ENCODE peak calls at places on chromosomes 13 and 19, in four cellular contexts. One of them, this sample, is unnamed.

GRCh38 chr13:94305033-94305432 is 174.4 kb downstream of the DCT start:
- DNase-seq in ovary: no peak
- DNase-seq in A549: no peak
- DNase-seq in stomach: no peak
- DNase-seq in this sample: no peak

GRCh38 chr13:53612200-53612599 is 583.6 kb downstream of the OLFM4 start:
- DNase-seq in A549: no peak
- DNase-seq in ovary: no peak
- DNase-seq in stomach: no peak
- DNase-seq in this sample: no peak

GRCh38 chr13:34037636-34038325 is 219.8 kb downstream of the RFC3 start:
- DNase-seq in stomach: no peak
- DNase-seq in A549: no peak
- DNase-seq in ovary: no peak
- DNase-seq in this sample: no peak

GRCh38 chr13:45773236-45773635 is 71.1 kb downstream of the CBY2 start:
- DNase-seq in stomach: no peak
- DNase-seq in ovary: no peak
- DNase-seq in A549: no peak
- DNase-seq in this sample: no peak

GRCh38 chr13:73074101-73074500 is 15.3 kb downstream of the KLF5 start:
- DNase-seq in stomach: no peak
- DNase-seq in ovary: no peak
- DNase-seq in A549: no peak
- DNase-seq in this sample: no peak

GRCh38 chr19:58563034-58563573 is 4.7 kb upstream of the UBE2M start:
- DNase-seq in A549: no peak
- DNase-seq in ovary: peak
- DNase-seq in stomach: peak
- DNase-seq in this sample: peak

GRCh38 chr19:1315470-1316166 is 29.9 kb downstream of the EFNA2 start:
- DNase-seq in stomach: peak
- DNase-seq in A549: peak
- DNase-seq in ovary: peak
- DNase-seq in this sample: no peak

GRCh38 chr13:32695602-32696250 is 109.5 kb downstream of the PDS5B start:
- DNase-seq in ovary: no peak
- DNase-seq in A549: no peak
- DNase-seq in stomach: no peak
- DNase-seq in this sample: no peak

GRCh38 chr13:93635687-93636086 is 409.1 kb downstream of the GPC6 start:
- DNase-seq in A549: no peak
- DNase-seq in stomach: no peak
- DNase-seq in ovary: no peak
- DNase-seq in this sample: no peak

GRCh38 chr13:50127726-50128291 is 112.6 kb downstream of the KCNRG start:
- DNase-seq in stomach: no peak
- DNase-seq in ovary: peak
- DNase-seq in A549: no peak
- DNase-seq in this sample: no peak

GRCh38 chr19:1074512-1075283 is 7.7 kb downstream of the ARHGAP45 start:
- DNase-seq in ovary: peak
- DNase-seq in A549: peak
- DNase-seq in stomach: peak
- DNase-seq in this sample: peak

GRCh38 chr13:27349458-27349857 is 75.0 kb upstream of the GTF3A start:
- DNase-seq in A549: no peak
- DNase-seq in stomach: no peak
- DNase-seq in ovary: no peak
- DNase-seq in this sample: no peak

GRCh38 chr19:33298146-33298911 is 4.0 kb downstream of the CEBPA start:
- DNase-seq in stomach: peak
- DNase-seq in A549: no peak
- DNase-seq in ovary: no peak
- DNase-seq in this sample: peak

GRCh38 chr13:49098771-49099512 is 121.2 kb upstream of the MLNR start:
- DNase-seq in stomach: no peak
- DNase-seq in ovary: no peak
- DNase-seq in A549: peak
- DNase-seq in this sample: no peak

GRCh38 chr19:13865578-13866462 is 11.1 kb upstream of the NANOS3 start:
- DNase-seq in stomach: no peak
- DNase-seq in ovary: peak
- DNase-seq in A549: no peak
- DNase-seq in this sample: no peak

GRCh38 chr13:103066079-103066880 is at the start of gene SLC10A2:
- DNase-seq in A549: no peak
- DNase-seq in ovary: no peak
- DNase-seq in stomach: no peak
- DNase-seq in this sample: no peak

GRCh38 chr19:46373573-46374359 is 26.9 kb downstream of the PPP5C start:
- DNase-seq in stomach: peak
- DNase-seq in A549: peak
- DNase-seq in ovary: peak
- DNase-seq in this sample: peak

GRCh38 chr13:27298849-27299248 is 28.2 kb downstream of the RASL11A start:
- DNase-seq in A549: no peak
- DNase-seq in stomach: no peak
- DNase-seq in ovary: no peak
- DNase-seq in this sample: no peak

GRCh38 chr13:75312884-75313520 is 169.0 kb downstream of the TBC1D4 start:
- DNase-seq in stomach: no peak
- DNase-seq in ovary: no peak
- DNase-seq in A549: no peak
- DNase-seq in this sample: no peak

GRCh38 chr13:20776751-20777150 is 3.0 kb upstream of the EEF1AKMT1 start:
- DNase-seq in stomach: no peak
- DNase-seq in ovary: no peak
- DNase-seq in A549: no peak
- DNase-seq in this sample: no peak

GRCh38 chr13:106132216-106132615 is 403.2 kb downstream of the EFNB2 start:
- DNase-seq in A549: no peak
- DNase-seq in stomach: no peak
- DNase-seq in ovary: no peak
- DNase-seq in this sample: no peak

GRCh38 chr13:50481936-50482335 is 361.6 kb downstream of the DLEU7 start:
- DNase-seq in A549: no peak
- DNase-seq in ovary: no peak
- DNase-seq in stomach: no peak
- DNase-seq in this sample: no peak

GRCh38 chr13:100454876-100455275 is 133.7 kb downstream of the GGACT start:
- DNase-seq in ovary: no peak
- DNase-seq in A549: no peak
- DNase-seq in stomach: no peak
- DNase-seq in this sample: no peak

GRCh38 chr13:49292742-49293498 is 45.2 kb downstream of the CDADC1 start:
- DNase-seq in A549: no peak
- DNase-seq in ovary: peak
- DNase-seq in stomach: peak
- DNase-seq in this sample: no peak

GRCh38 chr19:4594199-4594598 is 34.7 kb upstream of the SEMA6B start:
- DNase-seq in A549: no peak
- DNase-seq in ovary: no peak
- DNase-seq in stomach: no peak
- DNase-seq in this sample: no peak

GRCh38 chr19:35913589-35913988 is 5.5 kb upstream of the TYROBP start:
- DNase-seq in A549: no peak
- DNase-seq in ovary: no peak
- DNase-seq in stomach: no peak
- DNase-seq in this sample: no peak

GRCh38 chr13:42610623-42611022 is 36.7 kb downstream of the TNFSF11 start:
- DNase-seq in A549: no peak
- DNase-seq in stomach: no peak
- DNase-seq in ovary: no peak
- DNase-seq in this sample: no peak
- TF ChIP-seq EP300 in A549: no peak
- TF ChIP-seq EP300 in stomach: no peak
- TF ChIP-seq EP300 in ovary: no peak
- TF ChIP-seq EP300 in this sample: no peak

DNA sequence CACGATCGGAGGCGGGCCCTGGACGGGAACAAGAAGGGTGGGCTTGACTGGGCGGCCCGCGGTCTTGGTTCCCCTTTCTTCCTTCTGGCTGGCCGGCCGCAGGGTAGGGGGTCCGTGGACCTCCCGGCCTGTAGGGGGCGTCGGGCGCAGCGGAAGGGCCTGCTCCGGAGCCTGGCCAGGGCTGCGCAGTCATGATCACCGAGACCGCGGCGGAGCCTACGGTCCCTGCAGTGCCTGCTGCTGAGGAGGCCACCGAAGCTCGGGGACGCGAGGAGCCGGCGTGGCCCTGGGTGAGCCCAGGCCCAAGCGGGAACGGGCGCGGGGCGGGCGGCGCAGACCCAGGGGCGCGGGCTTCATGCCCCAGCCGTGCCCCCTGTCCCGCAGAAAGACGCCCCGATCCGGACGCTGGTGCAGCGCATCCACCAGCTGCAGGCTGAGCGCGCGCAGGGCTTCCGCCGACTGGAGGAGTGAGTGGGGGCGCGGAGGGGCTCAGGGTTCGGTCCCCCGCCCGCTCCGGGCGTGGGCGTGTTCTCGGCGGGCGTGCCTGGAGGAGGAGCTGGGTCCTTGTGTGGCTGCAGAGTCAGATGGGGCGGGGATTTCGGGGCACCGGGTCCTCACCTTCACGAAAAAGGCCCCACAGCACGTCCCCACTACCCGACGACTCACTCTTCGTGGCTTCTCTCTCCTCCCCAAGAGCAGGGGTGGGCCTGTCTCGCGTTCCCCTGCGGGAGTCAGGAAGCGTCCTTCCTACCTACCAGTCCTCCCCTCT is at the start of gene REX1BD:
- DNase-seq in A549: peak
- DNase-seq in stomach: peak
- DNase-seq in ovary: peak
- DNase-seq in this sample: peak
- TF ChIP-seq EP300 in A549: no peak
- TF ChIP-seq EP300 in stomach: no peak
- TF ChIP-seq EP300 in ovary: no peak
- TF ChIP-seq EP300 in this sample: no peak

GRCh38 chr13:23888658-23889597 is at the start of gene MIPEP:
- DNase-seq in stomach: peak
- DNase-seq in ovary: peak
- DNase-seq in A549: peak
- DNase-seq in this sample: peak
- TF ChIP-seq EP300 in stomach: no peak
- TF ChIP-seq EP300 in ovary: no peak
- TF ChIP-seq EP300 in A549: no peak
- TF ChIP-seq EP300 in this sample: no peak

GRCh38 chr13:110290811-110291210 is 16.1 kb downstream of the COL4A1 start:
- DNase-seq in A549: no peak
- DNase-seq in ovary: no peak
- DNase-seq in stomach: no peak
- DNase-seq in this sample: no peak

GRCh38 chr13:110291286-110291685 is 15.7 kb downstream of the COL4A1 start:
- DNase-seq in ovary: no peak
- DNase-seq in A549: no peak
- DNase-seq in stomach: no peak
- DNase-seq in this sample: no peak

GRCh38 chr13:110289174-110289573 is 17.8 kb downstream of the COL4A1 start:
- DNase-seq in stomach: no peak
- DNase-seq in ovary: no peak
- DNase-seq in A549: no peak
- DNase-seq in this sample: no peak

GRCh38 chr13:110289661-110290060 is 17.3 kb downstream of the COL4A1 start:
- DNase-seq in stomach: no peak
- DNase-seq in ovary: no peak
- DNase-seq in A549: no peak
- DNase-seq in this sample: no peak

GRCh38 chr13:110290153-110290552 is 16.8 kb downstream of the COL4A1 start:
- DNase-seq in ovary: no peak
- DNase-seq in A549: no peak
- DNase-seq in stomach: no peak
- DNase-seq in this sample: no peak
- TF ChIP-seq EP300 in ovary: no peak
- TF ChIP-seq EP300 in A549: no peak
- TF ChIP-seq EP300 in stomach: no peak
- TF ChIP-seq EP300 in this sample: no peak

DNA sequence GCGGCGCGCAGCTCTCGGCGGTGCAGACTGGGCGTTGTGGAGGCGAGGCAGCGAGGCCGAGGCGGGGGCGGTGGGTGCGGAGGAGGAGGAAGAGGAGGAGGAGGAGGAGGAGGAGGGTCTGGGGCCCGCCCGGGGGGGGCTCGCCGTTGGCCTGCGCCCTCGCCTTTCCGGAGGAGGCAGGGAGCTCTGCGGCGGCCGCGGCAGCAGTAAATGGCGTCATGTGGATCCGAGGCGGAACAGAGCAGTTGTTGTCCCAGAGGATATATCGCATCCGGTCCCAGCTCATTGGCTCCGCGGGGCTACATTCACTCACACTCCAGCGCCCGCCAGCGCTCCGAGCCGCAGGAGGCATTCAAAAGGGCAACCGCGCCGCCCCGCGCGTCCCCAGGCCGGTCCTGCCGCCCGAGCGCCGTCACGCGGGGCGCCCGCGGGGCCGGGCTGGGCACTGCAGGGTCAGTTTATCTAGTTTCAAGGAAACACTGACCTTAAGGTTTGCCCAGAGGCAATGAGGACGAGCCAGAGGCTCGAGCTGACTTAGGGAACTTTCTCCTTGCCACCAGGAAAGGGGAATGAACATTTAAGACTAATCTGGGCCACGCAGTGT is at the start of gene SPRY2:
- DNase-seq in ovary: peak
- DNase-seq in A549: peak
- DNase-seq in stomach: peak
- DNase-seq in this sample: peak
- TF ChIP-seq EP300 in ovary: no peak
- TF ChIP-seq EP300 in A549: no peak
- TF ChIP-seq EP300 in stomach: no peak
- TF ChIP-seq EP300 in this sample: no peak

DNA sequence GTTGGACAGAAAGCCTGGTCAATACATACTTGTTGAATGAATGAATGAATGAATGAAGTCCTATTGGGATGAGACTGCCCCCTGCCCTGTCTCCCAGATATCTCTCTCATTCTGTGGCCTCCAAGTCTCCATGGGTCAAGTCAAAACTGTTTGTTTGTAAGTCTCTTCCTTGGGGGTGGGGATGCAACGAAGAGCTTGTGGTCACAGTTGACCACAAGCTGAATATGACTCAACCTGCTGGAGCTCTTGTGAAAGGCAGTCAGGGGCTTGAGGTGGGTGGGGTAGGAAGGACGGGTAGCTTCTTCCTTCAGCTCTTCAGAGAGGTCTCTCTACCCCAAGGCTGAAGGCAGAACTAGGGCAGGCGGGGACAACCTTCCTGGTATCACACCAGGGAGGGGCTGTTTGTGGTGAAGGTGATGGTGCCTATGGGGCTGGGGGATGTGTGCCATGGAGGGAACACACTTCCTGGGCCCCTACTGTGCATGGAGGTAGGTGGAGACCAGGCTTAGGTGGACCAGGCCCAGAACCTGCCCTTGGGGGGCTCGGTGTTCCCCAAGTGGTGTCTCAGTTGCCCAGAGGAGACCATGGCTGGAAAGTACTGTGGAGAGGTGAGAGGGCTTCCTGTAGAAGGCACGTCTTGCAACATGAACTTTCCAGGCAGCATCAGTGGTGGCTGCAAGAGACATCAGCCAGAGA is 8.0 kb downstream of the MYO1F start:
- DNase-seq in ovary: no peak
- DNase-seq in stomach: peak
- DNase-seq in A549: peak
- DNase-seq in this sample: no peak
- TF ChIP-seq EP300 in ovary: no peak
- TF ChIP-seq EP300 in stomach: no peak
- TF ChIP-seq EP300 in A549: no peak
- TF ChIP-seq EP300 in this sample: no peak

GRCh38 chr19:12638611-12639182 is 27.8 kb downstream of the MAN2B1 start:
- DNase-seq in A549: no peak
- DNase-seq in stomach: no peak
- DNase-seq in ovary: no peak
- DNase-seq in this sample: no peak
- TF ChIP-seq EP300 in A549: no peak
- TF ChIP-seq EP300 in stomach: no peak
- TF ChIP-seq EP300 in ovary: no peak
- TF ChIP-seq EP300 in this sample: no peak

This sample was measured in suprapubic skin.